ENCODE peak calls at places on chromosome 17, in five cellular contexts. B, Y, A, I and X are unnamed samples.

GRCh38 chr17:49224198-49224996 is 6.2 kb downstream of the PHOSPHO1 start:
- DNase-seq in Y (peak), I (no peak), B (no peak), A (peak), X (peak)

GRCh38 chr17:37050905-37051304 is 102.2 kb downstream of the AATF start:
- DNase-seq in Y (no peak), A (peak), B (peak), I (no peak), X (no peak)

GRCh38 chr17:76547183-76547641 is 7.4 kb downstream of the PRCD start:
- DNase-seq in B (peak), Y (peak), A (peak), I (no peak), X (peak)

GRCh38 chr17:43803758-43804157 is 23.5 kb downstream of the CFAP97D1 start:
- DNase-seq in Y (no peak), A (peak), B (peak), I (no peak), X (peak)

GRCh38 chr17:1561420-1562177 is 993 bp downstream of the PITPNA start:
- DNase-seq in B (peak), Y (peak), I (no peak), A (peak), X (peak)

GRCh38 chr17:78602246-78602645 is 25.1 kb upstream of the DNAH17 start:
- DNase-seq in Y (no peak), A (no peak), I (no peak), B (no peak), X (no peak)

GRCh38 chr17:17205368-17206148 is 575 bp downstream of the PLD6 start:
- DNase-seq in I (no peak), A (peak), Y (peak), B (no peak), X (peak)

GRCh38 chr17:50264263-50265113 is 9.8 kb upstream of the TMEM92 start:
- DNase-seq in A (peak), I (no peak), Y (no peak), B (no peak), X (no peak)

GRCh38 chr17:27513849-27514248 is 57.6 kb downstream of the KSR1 start:
- DNase-seq in I (no peak), Y (no peak), B (no peak), A (no peak), X (no peak)

GRCh38 chr17:80861892-80862291 is 129.7 kb upstream of the CHMP6 start:
- DNase-seq in I (no peak), B (peak), Y (peak), A (peak), X (peak)

GRCh38 chr17:33225509-33225908 is 67.6 kb downstream of the ASIC2 start:
- DNase-seq in A (no peak), B (no peak), I (no peak), Y (no peak), X (no peak)

GRCh38 chr17:68378202-68379149 is 78.8 kb downstream of the WIPI1 start:
- DNase-seq in B (peak), Y (no peak), I (peak), A (peak), X (peak)

GRCh38 chr17:40487371-40488020 is 13.9 kb downstream of the TNS4 start:
- DNase-seq in I (no peak), Y (no peak), A (no peak), B (no peak), X (no peak)